ENCODE peak calls at places on chromosomes 7 and 10, in seven cellular contexts. A is GM23248; X is breast epithelium; B is fibroblast of lung; R is CD8-positive, alpha-beta memory T cell; L is stomach; Z is transverse colon. E is an unnamed sample. For H3K4me1, the result is how much of the 10 kb centered on the place peaks cover.

GRCh38 chr10:27481486-27481885 is 22.6 kb upstream of the RAB18 start:
- DNase-seq in A (no peak), X (no peak), B (no peak), R (no peak), L (no peak), Z (no peak), E (no peak)

GRCh38 chr10:16745061-16745460 is 72.2 kb downstream of the RSU1 start:
- DNase-seq in A (no peak), X (no peak), B (no peak), R (no peak), L (no peak), Z (no peak), E (no peak)

GRCh38 chr7:157569967-157570366 is 233.2 kb downstream of the DNAJB6 start:
- DNase-seq in A (no peak), X (no peak), B (no peak), R (peak), L (no peak), Z (no peak), E (no peak)

GRCh38 chr7:877312-878232 is 1.2 kb downstream of the GET4 start:
- DNase-seq in A (peak), X (no peak), B (no peak), R (no peak), L (peak), Z (peak), E (no peak)

GRCh38 chr7:112422842-112423496 is 27.3 kb upstream of the IFRD1 start:
- DNase-seq in A (peak), X (peak), B (peak), R (no peak), L (peak), Z (peak), E (peak)

GRCh38 chr7:152383341-152384234 is 52.2 kb downstream of the KMT2C start:
- DNase-seq in A (peak), X (no peak), B (peak), R (no peak), L (no peak), Z (no peak), E (no peak)

GRCh38 chr10:77516575-77516974 is 121.0 kb downstream of the KCNMA1 start:
- DNase-seq in A (no peak), X (no peak), B (no peak), R (no peak), L (no peak), Z (no peak), E (no peak)

GRCh38 chr7:33903770-33904679 is 1.3 kb upstream of the BMPER start:
- DNase-seq in A (peak), X (no peak), B (peak), R (no peak), L (no peak), Z (peak), E (peak)

GRCh38 chr10:137031-137430 is 1.8 kb downstream of the ZMYND11 start:
- DNase-seq in A (peak), X (no peak), B (peak), R (peak), L (no peak), Z (no peak), E (no peak)

GRCh38 chr10:27801171-27801785 is 55.7 kb upstream of the MKX start:
- DNase-seq in A (no peak), X (no peak), B (no peak), R (no peak), L (no peak), Z (no peak), E (no peak)

GRCh38 chr10:69883680-69884375 is 82.1 kb downstream of the COL13A1 start:
- DNase-seq in A (peak), X (no peak), B (no peak), R (no peak), L (no peak), Z (no peak), E (no peak)

GRCh38 chr10:8112230-8112915 is 57.9 kb downstream of the GATA3 start:
- DNase-seq in A (no peak), X (no peak), B (no peak), R (no peak), L (no peak), Z (no peak), E (no peak)

GRCh38 chr7:142807855-142808460 is 37.2 kb downstream of the PRSS2 start:
- DNase-seq in A (peak), X (no peak), B (no peak), R (peak), L (no peak), Z (no peak), E (no peak)

GRCh38 chr7:18828333-18829100 is 288.9 kb downstream of the TWIST1 start:
- DNase-seq in A (peak), X (no peak), B (no peak), R (no peak), L (no peak), Z (no peak), E (no peak)

GRCh38 chr7:30612658-30613265 is 18.1 kb downstream of the GARS1 start:
- DNase-seq in A (peak), X (no peak), B (no peak), R (no peak), L (no peak), Z (no peak), E (no peak)

GRCh38 chr10:110192552-110192951 is 14.9 kb upstream of the MXI1 start:
- DNase-seq in A (no peak), X (no peak), B (no peak), R (no peak), L (no peak), Z (no peak), E (no peak)

GRCh38 chr10:118264252-118264651 is 77.9 kb downstream of the FAM204A start:
- DNase-seq in A (no peak), X (no peak), B (no peak), R (no peak), L (no peak), Z (no peak), E (no peak)

GRCh38 chr7:30465342-30466170 is 13.0 kb downstream of the NOD1 start:
- DNase-seq in A (peak), X (no peak), B (peak), R (no peak), L (no peak), Z (peak), E (no peak)

GRCh38 chr10:70162157-70162891 is 8.0 kb downstream of the SAR1A start:
- DNase-seq in A (peak), X (no peak), B (peak), R (no peak), L (no peak), Z (no peak), E (no peak)

GRCh38 chr10:102352066-102352715 is 43.3 kb upstream of the NFKB2 start:
- DNase-seq in A (peak), X (peak), B (peak), R (peak), L (peak), Z (peak), E (peak)

GRCh38 chr7:151451626-151452025 is 11.7 kb upstream of the CRYGN start:
- DNase-seq in A (no peak), X (no peak), B (no peak), R (no peak), L (no peak), Z (peak), E (no peak)

GRCh38 chr10:105700327-105700726 is 1059.2 kb downstream of the SORCS3 start:
- DNase-seq in A (no peak), X (no peak), B (no peak), R (no peak), L (no peak), Z (no peak), E (no peak)

GRCh38 chr7:143973870-143974446 is 19.3 kb downstream of the OR2F1 start:
- DNase-seq in A (no peak), X (no peak), B (no peak), R (no peak), L (no peak), Z (no peak), E (no peak)

GRCh38 chr7:116776046-116776445 is 86.3 kb upstream of the CAPZA2 start:
- DNase-seq in A (no peak), X (no peak), B (no peak), R (no peak), L (no peak), Z (no peak), E (no peak)

GRCh38 chr10:63922714-63923317 is 401.6 kb downstream of the REEP3 start:
- DNase-seq in A (no peak), X (no peak), B (no peak), R (no peak), L (no peak), Z (no peak), E (no peak)

GRCh38 chr10:128540806-128541739 is 414.9 kb upstream of the MKI67 start:
- DNase-seq in A (no peak), X (no peak), B (no peak), R (no peak), L (peak), Z (peak), E (no peak)

GRCh38 chr10:42428534-42428933 is 209.8 kb downstream of the ZNF33B start:
- DNase-seq in A (peak), X (no peak), B (peak), R (no peak), L (no peak), Z (no peak), E (no peak)

GRCh38 chr7:128827971-128828711 is 2.1 kb upstream of the FLNC start:
- DNase-seq in A (peak), X (no peak), B (peak), R (no peak), L (no peak), Z (no peak), E (peak)

GRCh38 chr7:154591544-154591943 is 411.4 kb downstream of the PAXIP1 start:
- DNase-seq in A (no peak), X (no peak), B (no peak), R (no peak), L (no peak), Z (no peak), E (no peak)

GRCh38 chr7:2607122-2607912 is 24.5 kb upstream of the TTYH3 start:
- DNase-seq in A (peak), X (no peak), B (no peak), R (no peak), L (no peak), Z (peak), E (no peak)

GRCh38 chr10:115030483-115031200 is 62.5 kb upstream of the ATRNL1 start:
- DNase-seq in A (no peak), X (no peak), B (no peak), R (no peak), L (no peak), Z (no peak), E (no peak)

GRCh38 chr7:104096683-104097082 is 107.2 kb upstream of the RELN start:
- DNase-seq in A (peak), X (no peak), B (no peak), R (no peak), L (no peak), Z (no peak), E (no peak)

GRCh38 chr10:10826125-10826524 is 191.5 kb upstream of the CELF2 start:
- DNase-seq in A (peak), X (no peak), B (peak), R (no peak), L (no peak), Z (no peak), E (no peak)
- H3K4me1 ChIP-seq in A (half or more), X (under half), B (under half), R (under half), L (under half), Z (under half), E (half or more)

DNA sequence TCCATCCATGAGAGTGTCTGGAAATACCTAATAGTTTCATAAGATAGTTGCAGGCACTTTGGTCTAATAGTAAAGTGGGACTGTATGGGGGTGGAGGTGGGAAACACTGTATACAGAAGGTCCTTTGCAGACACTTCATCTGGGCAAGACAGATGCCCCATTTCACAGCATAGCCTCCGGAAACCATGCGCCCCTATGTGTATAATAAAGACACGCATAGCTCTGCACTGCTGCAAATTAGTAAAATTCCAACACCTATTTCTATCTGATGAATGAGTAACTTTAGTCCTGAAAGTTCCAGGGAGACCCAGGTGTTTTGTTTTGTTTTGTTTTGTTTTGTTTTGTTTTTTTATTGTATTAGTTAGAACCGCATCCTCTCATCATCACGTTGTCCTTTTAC is 187.1 kb downstream of the CREB5 start:
- DNase-seq in A (no peak), X (no peak), B (no peak), R (no peak), L (no peak), Z (no peak), E (no peak)
- H3K4me1 ChIP-seq in A (under half), X (under half), B (under half), R (under half), L (under half), Z (under half), E (under half)

GRCh38 chr7:28700084-28700483 is 258.0 kb downstream of the TRIL start:
- DNase-seq in A (no peak), X (no peak), B (no peak), R (no peak), L (no peak), Z (no peak), E (no peak)
- H3K4me1 ChIP-seq in A (under half), X (under half), B (under half), R (under half), L (under half), Z (under half), E (under half)

GRCh38 chr10:132664883-132665282 is 121.1 kb downstream of the NKX6-2 start:
- DNase-seq in A (no peak), X (no peak), B (no peak), R (peak), L (no peak), Z (no peak), E (no peak)
- H3K4me1 ChIP-seq in A (under half), X (under half), B (under half), R (under half), L (under half), Z (under half), E (under half)

GRCh38 chr10:79165068-79165467 is 96.3 kb downstream of the ZMIZ1 start:
- DNase-seq in A (peak), X (no peak), B (peak), R (no peak), L (no peak), Z (no peak), E (no peak)
- H3K4me1 ChIP-seq in A (under half), X (under half), B (under half), R (under half), L (under half), Z (under half), E (under half)

DNA sequence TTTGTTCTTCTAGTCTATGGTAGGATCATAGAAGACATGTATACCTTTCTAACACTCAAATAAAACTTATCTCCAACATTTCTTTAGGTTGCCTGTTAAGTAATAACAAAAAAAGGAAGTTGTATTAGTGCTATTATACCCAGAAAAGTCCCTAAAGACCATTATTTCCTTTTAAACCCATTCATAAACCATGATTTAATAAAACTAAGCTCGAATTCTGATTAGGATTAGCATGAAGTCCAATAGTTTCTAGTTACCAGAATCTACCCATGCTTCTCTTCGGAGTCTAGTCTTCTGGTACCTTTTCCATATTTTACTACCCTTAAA is 62.7 kb downstream of the USP6NL start:
- DNase-seq in A (no peak), X (no peak), B (no peak), R (no peak), L (no peak), Z (no peak), E (no peak)
- H3K4me1 ChIP-seq in A (under half), X (under half), B (under half), R (under half), L (under half), Z (under half), E (under half)